ENCODE peak calls at places on chromosomes 4 and X, in eight cellular contexts. G is AG04450; S is SJSA1; T is uterus; B is right atrium auricular region; L is stimulated activated CD8-positive, alpha-beta memory T cell treated with anti-CD3 and anti-CD28 coated beads, Interleukin-15, amount 100 ng/mL, for 48 hours; W is posterior vena cava; A is RCC 7860. E is an unnamed sample.

GRCh38 chr4:138975225-138975624 is 40.4 kb upstream of the NOCT start:
- DNase-seq in L (no peak), G (no peak), W (no peak), S (no peak), B (peak), A (no peak), T (no peak), E (no peak)

GRCh38 chrX:40282348-40282747 is 184.6 kb upstream of the BCOR start:
- DNase-seq in A (no peak), G (no peak), T (no peak), B (no peak), L (no peak), W (no peak), S (no peak), E (no peak)

GRCh38 chr4:39597695-39598381 is 40.8 kb downstream of the SMIM14 start:
- DNase-seq in B (no peak), L (no peak), G (no peak), S (no peak), W (no peak), T (no peak), A (no peak), E (no peak)

GRCh38 chrX:24148535-24149345 is 789 bp upstream of the ZFX start:
- DNase-seq in S (no peak), G (no peak), T (peak), L (no peak), A (peak), W (no peak), B (no peak), E (no peak)

GRCh38 chrX:25020391-25021131 is 4.8 kb upstream of the ARX start:
- DNase-seq in B (no peak), L (no peak), T (no peak), W (no peak), S (no peak), A (no peak), G (no peak), E (no peak)

GRCh38 chrX:17369294-17369693 is 5.7 kb upstream of the NHS start:
- DNase-seq in W (no peak), G (no peak), B (no peak), T (no peak), S (no peak), A (no peak), L (no peak), E (no peak)

GRCh38 chrX:33109858-33110257 is 101.5 kb downstream of the DMD start:
- DNase-seq in W (no peak), B (no peak), L (no peak), G (no peak), S (no peak), T (no peak), A (no peak), E (no peak)

GRCh38 chr4:128517096-128517738 is 229.6 kb upstream of the PGRMC2 start:
- DNase-seq in G (peak), W (no peak), L (no peak), T (no peak), B (no peak), A (peak), S (no peak), E (no peak)

GRCh38 chrX:46317158-46317557 is 228.1 kb downstream of the ZNF674 start:
- DNase-seq in B (no peak), A (peak), S (no peak), G (no peak), T (no peak), L (no peak), W (no peak), E (no peak)

GRCh38 chr4:72094054-72094780 is 62.4 kb downstream of the NPFFR2 start:
- DNase-seq in B (no peak), A (no peak), G (no peak), L (no peak), S (no peak), T (no peak), W (peak), E (no peak)

GRCh38 chr4:185534850-185535761 is at the start of gene PDLIM3:
- DNase-seq in W (peak), L (no peak), G (no peak), T (peak), S (peak), A (no peak), B (peak), E (peak)

GRCh38 chr4:96675916-96676315 is 836.0 kb downstream of the PDHA2 start:
- DNase-seq in S (no peak), T (no peak), B (no peak), A (no peak), G (no peak), L (no peak), W (no peak), E (no peak)

GRCh38 chrX:137684591-137684990 is 118.7 kb downstream of the ZIC3 start:
- DNase-seq in B (no peak), A (no peak), S (no peak), L (no peak), W (no peak), T (no peak), G (no peak), E (no peak)

GRCh38 chrX:153981771-153982533 is 9.4 kb downstream of the TMEM187 start:
- DNase-seq in A (no peak), G (no peak), L (peak), B (no peak), T (peak), W (peak), S (no peak), E (no peak)

GRCh38 chr4:176360446-176360845 is 40.7 kb downstream of the SPCS3 start:
- DNase-seq in S (no peak), B (no peak), L (no peak), W (no peak), G (no peak), A (no peak), T (no peak), E (no peak)

GRCh38 chr4:25552580-25553271 is 102.9 kb upstream of the SLC34A2 start:
- DNase-seq in L (no peak), T (no peak), S (no peak), B (no peak), W (peak), G (no peak), A (no peak), E (no peak)

GRCh38 chrX:38638952-38639529 is 77.7 kb downstream of the TSPAN7 start:
- DNase-seq in S (no peak), G (no peak), A (no peak), B (no peak), L (no peak), W (no peak), T (no peak), E (no peak)

E was measured in gastrocnemius medialis.